ENCODE peak calls at places on chromosomes 2 and 18, in eight cellular contexts. One of them, this sample, is unnamed.

GRCh38 chr18:55452123-55452611 is 135.8 kb downstream of the TCF4 start:
- DNase-seq in fibroblast of mammary gland: peak
- DNase-seq in Caco-2: no peak
- DNase-seq in epithelial cell of esophagus: peak
- DNase-seq in endothelial cell: no peak
- DNase-seq in astrocyte: peak
- DNase-seq in mammary epithelial cell: peak
- DNase-seq in progenitor cell of endocrine pancreas: no peak
- DNase-seq in this sample: no peak

GRCh38 chr18:79912994-79913831 is 38.2 kb downstream of the SLC66A2 start:
- DNase-seq in fibroblast of mammary gland: no peak
- DNase-seq in Caco-2: no peak
- DNase-seq in epithelial cell of esophagus: no peak
- DNase-seq in endothelial cell: no peak
- DNase-seq in astrocyte: no peak
- DNase-seq in mammary epithelial cell: no peak
- DNase-seq in progenitor cell of endocrine pancreas: no peak
- DNase-seq in this sample: peak

GRCh38 chr2:242010567-242011513 is 141.3 kb downstream of the RTP5 start:
- DNase-seq in fibroblast of mammary gland: no peak
- DNase-seq in Caco-2: no peak
- DNase-seq in epithelial cell of esophagus: no peak
- DNase-seq in endothelial cell: no peak
- DNase-seq in astrocyte: no peak
- DNase-seq in mammary epithelial cell: no peak
- DNase-seq in progenitor cell of endocrine pancreas: no peak
- DNase-seq in this sample: no peak

GRCh38 chr2:200765139-200765951 is 46.4 kb upstream of the BZW1 start:
- DNase-seq in fibroblast of mammary gland: peak
- DNase-seq in Caco-2: no peak
- DNase-seq in epithelial cell of esophagus: peak
- DNase-seq in endothelial cell: no peak
- DNase-seq in astrocyte: peak
- DNase-seq in mammary epithelial cell: peak
- DNase-seq in progenitor cell of endocrine pancreas: no peak
- DNase-seq in this sample: no peak

GRCh38 chr2:182666674-182667320 is 49.3 kb upstream of the DNAJC10 start:
- DNase-seq in fibroblast of mammary gland: peak
- DNase-seq in Caco-2: peak
- DNase-seq in epithelial cell of esophagus: peak
- DNase-seq in endothelial cell: no peak
- DNase-seq in astrocyte: peak
- DNase-seq in mammary epithelial cell: peak
- DNase-seq in progenitor cell of endocrine pancreas: no peak
- DNase-seq in this sample: no peak

GRCh38 chr2:183532514-183532913 is 408.3 kb downstream of the NUP35 start:
- DNase-seq in fibroblast of mammary gland: peak
- DNase-seq in Caco-2: no peak
- DNase-seq in epithelial cell of esophagus: peak
- DNase-seq in endothelial cell: no peak
- DNase-seq in astrocyte: peak
- DNase-seq in mammary epithelial cell: peak
- DNase-seq in progenitor cell of endocrine pancreas: no peak
- DNase-seq in this sample: no peak

GRCh38 chr2:202542142-202542541 is 92.6 kb upstream of the FAM117B start:
- DNase-seq in fibroblast of mammary gland: no peak
- DNase-seq in Caco-2: no peak
- DNase-seq in epithelial cell of esophagus: no peak
- DNase-seq in endothelial cell: no peak
- DNase-seq in astrocyte: no peak
- DNase-seq in mammary epithelial cell: no peak
- DNase-seq in progenitor cell of endocrine pancreas: no peak
- DNase-seq in this sample: no peak

GRCh38 chr18:34159691-34160185 is 65.0 kb downstream of the NOL4 start:
- DNase-seq in fibroblast of mammary gland: no peak
- DNase-seq in Caco-2: no peak
- DNase-seq in epithelial cell of esophagus: no peak
- DNase-seq in endothelial cell: peak
- DNase-seq in astrocyte: no peak
- DNase-seq in mammary epithelial cell: no peak
- DNase-seq in progenitor cell of endocrine pancreas: no peak
- DNase-seq in this sample: no peak

GRCh38 chr18:45107425-45107824 is 426.7 kb downstream of the SETBP1 start:
- DNase-seq in fibroblast of mammary gland: peak
- DNase-seq in Caco-2: no peak
- DNase-seq in epithelial cell of esophagus: peak
- DNase-seq in endothelial cell: no peak
- DNase-seq in astrocyte: peak
- DNase-seq in mammary epithelial cell: peak
- DNase-seq in progenitor cell of endocrine pancreas: no peak
- DNase-seq in this sample: no peak

GRCh38 chr2:240957656-240958365 is 40.6 kb upstream of the SNED1 start:
- DNase-seq in fibroblast of mammary gland: no peak
- DNase-seq in Caco-2: no peak
- DNase-seq in epithelial cell of esophagus: no peak
- DNase-seq in endothelial cell: no peak
- DNase-seq in astrocyte: no peak
- DNase-seq in mammary epithelial cell: no peak
- DNase-seq in progenitor cell of endocrine pancreas: peak
- DNase-seq in this sample: peak

GRCh38 chr2:102239344-102239743 is 52.5 kb downstream of the IL1RL2 start:
- DNase-seq in fibroblast of mammary gland: no peak
- DNase-seq in Caco-2: no peak
- DNase-seq in epithelial cell of esophagus: no peak
- DNase-seq in endothelial cell: no peak
- DNase-seq in astrocyte: no peak
- DNase-seq in mammary epithelial cell: no peak
- DNase-seq in progenitor cell of endocrine pancreas: no peak
- DNase-seq in this sample: no peak

GRCh38 chr2:142687509-142687908 is 190.0 kb upstream of the KYNU start:
- DNase-seq in fibroblast of mammary gland: no peak
- DNase-seq in Caco-2: no peak
- DNase-seq in epithelial cell of esophagus: no peak
- DNase-seq in endothelial cell: no peak
- DNase-seq in astrocyte: no peak
- DNase-seq in mammary epithelial cell: no peak
- DNase-seq in progenitor cell of endocrine pancreas: no peak
- DNase-seq in this sample: no peak

GRCh38 chr2:30255026-30255425 is 23.7 kb downstream of the LBH start:
- DNase-seq in fibroblast of mammary gland: no peak
- DNase-seq in Caco-2: no peak
- DNase-seq in epithelial cell of esophagus: no peak
- DNase-seq in endothelial cell: no peak
- DNase-seq in astrocyte: no peak
- DNase-seq in mammary epithelial cell: no peak
- DNase-seq in progenitor cell of endocrine pancreas: no peak
- DNase-seq in this sample: no peak

GRCh38 chr2:172095905-172096660 is 6.6 kb downstream of the DLX2 start:
- DNase-seq in fibroblast of mammary gland: no peak
- DNase-seq in Caco-2: no peak
- DNase-seq in epithelial cell of esophagus: no peak
- DNase-seq in endothelial cell: no peak
- DNase-seq in astrocyte: no peak
- DNase-seq in mammary epithelial cell: no peak
- DNase-seq in progenitor cell of endocrine pancreas: no peak
- DNase-seq in this sample: no peak

DNA sequence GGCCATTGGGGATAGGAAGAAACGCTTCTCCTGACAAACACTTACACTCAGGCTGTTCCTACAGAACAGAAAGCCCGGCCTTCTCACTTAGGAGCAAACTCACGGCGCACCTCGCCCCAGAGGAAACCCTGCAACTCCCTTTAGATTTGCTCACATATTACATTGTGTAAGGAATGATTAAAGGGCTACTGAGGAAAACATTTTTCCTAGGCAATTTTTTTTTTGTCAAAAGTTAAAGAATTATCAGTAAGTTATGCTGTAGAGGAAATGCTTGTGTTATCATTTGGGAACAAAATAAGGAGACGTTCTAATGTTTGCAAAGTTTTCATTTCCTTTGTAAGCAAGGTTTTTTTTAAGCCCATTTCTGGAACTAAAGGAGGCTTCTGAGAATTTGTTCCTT is 264.1 kb downstream of the HDAC4 start:
- DNase-seq in fibroblast of mammary gland: no peak
- DNase-seq in Caco-2: no peak
- DNase-seq in epithelial cell of esophagus: no peak
- DNase-seq in endothelial cell: no peak
- DNase-seq in astrocyte: no peak
- DNase-seq in mammary epithelial cell: no peak
- DNase-seq in progenitor cell of endocrine pancreas: no peak
- DNase-seq in this sample: no peak
- TF ChIP-seq CTCF in fibroblast of mammary gland: no peak
- TF ChIP-seq CTCF in Caco-2: no peak
- TF ChIP-seq CTCF in epithelial cell of esophagus: no peak
- TF ChIP-seq CTCF in endothelial cell: no peak
- TF ChIP-seq CTCF in astrocyte: no peak
- TF ChIP-seq CTCF in mammary epithelial cell: no peak
- TF ChIP-seq CTCF in progenitor cell of endocrine pancreas: no peak
- TF ChIP-seq CTCF in this sample: no peak

GRCh38 chr2:160408575-160409291 is 84.9 kb downstream of the RBMS1 start:
- DNase-seq in fibroblast of mammary gland: no peak
- DNase-seq in Caco-2: peak
- DNase-seq in epithelial cell of esophagus: no peak
- DNase-seq in endothelial cell: peak
- DNase-seq in astrocyte: no peak
- DNase-seq in mammary epithelial cell: no peak
- DNase-seq in progenitor cell of endocrine pancreas: no peak
- DNase-seq in this sample: no peak

GRCh38 chr2:160409480-160409879 is 84.1 kb downstream of the RBMS1 start:
- DNase-seq in fibroblast of mammary gland: no peak
- DNase-seq in Caco-2: no peak
- DNase-seq in epithelial cell of esophagus: no peak
- DNase-seq in endothelial cell: no peak
- DNase-seq in astrocyte: peak
- DNase-seq in mammary epithelial cell: no peak
- DNase-seq in progenitor cell of endocrine pancreas: no peak
- DNase-seq in this sample: no peak

GRCh38 chr2:160406591-160407392 is 86.8 kb downstream of the RBMS1 start:
- DNase-seq in fibroblast of mammary gland: peak
- DNase-seq in Caco-2: peak
- DNase-seq in epithelial cell of esophagus: peak
- DNase-seq in endothelial cell: peak
- DNase-seq in astrocyte: peak
- DNase-seq in mammary epithelial cell: peak
- DNase-seq in progenitor cell of endocrine pancreas: no peak
- DNase-seq in this sample: no peak

GRCh38 chr2:160408205-160408561 is 85.4 kb downstream of the RBMS1 start:
- DNase-seq in fibroblast of mammary gland: no peak
- DNase-seq in Caco-2: no peak
- DNase-seq in epithelial cell of esophagus: no peak
- DNase-seq in endothelial cell: no peak
- DNase-seq in astrocyte: no peak
- DNase-seq in mammary epithelial cell: no peak
- DNase-seq in progenitor cell of endocrine pancreas: no peak
- DNase-seq in this sample: no peak

DNA sequence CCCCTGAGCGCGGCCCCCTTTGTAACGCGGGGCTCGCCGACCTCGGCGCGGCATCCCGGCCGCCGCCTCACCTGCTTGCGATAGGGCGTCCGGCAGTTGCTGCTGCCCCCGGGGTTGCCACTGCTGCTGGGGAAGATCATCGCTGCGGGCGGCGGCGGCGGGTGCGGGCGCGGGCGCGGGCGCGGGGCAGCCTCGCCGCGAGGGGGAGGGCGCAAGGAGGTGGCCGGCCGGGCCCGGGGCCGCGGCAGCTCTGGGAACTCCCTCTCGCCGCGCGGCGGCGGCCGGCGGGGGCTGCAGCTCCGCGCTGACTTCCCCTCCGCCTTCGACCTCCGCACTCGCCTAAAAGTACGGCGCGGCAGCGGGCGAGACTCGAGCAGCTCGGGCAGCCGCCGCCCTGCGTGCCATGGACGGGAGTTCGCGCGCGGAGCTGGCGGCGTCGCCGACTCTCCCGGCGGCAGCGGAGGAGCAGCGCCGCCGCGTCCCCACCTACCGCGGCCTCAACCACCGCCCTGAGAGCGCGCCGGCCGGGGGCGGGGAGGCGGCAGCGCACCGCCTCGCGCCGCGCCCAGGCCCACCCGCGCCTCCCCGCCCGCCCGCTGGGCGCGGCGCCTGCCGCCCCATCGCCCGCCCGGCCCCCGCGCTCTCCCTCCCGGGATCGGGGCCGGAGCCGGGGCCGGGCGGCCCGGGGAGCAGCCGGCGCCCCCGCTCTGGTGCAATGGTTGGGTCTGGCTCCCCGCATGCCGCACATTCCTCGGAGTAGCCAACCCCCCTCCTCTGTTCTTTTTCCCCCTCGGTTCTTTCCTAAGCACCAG is 86.0 kb downstream of the RBMS1 start:
- DNase-seq in fibroblast of mammary gland: no peak
- DNase-seq in Caco-2: peak
- DNase-seq in epithelial cell of esophagus: peak
- DNase-seq in endothelial cell: peak
- DNase-seq in astrocyte: peak
- DNase-seq in mammary epithelial cell: peak
- DNase-seq in progenitor cell of endocrine pancreas: peak
- DNase-seq in this sample: peak
- TF ChIP-seq CTCF in fibroblast of mammary gland: no peak
- TF ChIP-seq CTCF in Caco-2: no peak
- TF ChIP-seq CTCF in epithelial cell of esophagus: no peak
- TF ChIP-seq CTCF in endothelial cell: no peak
- TF ChIP-seq CTCF in astrocyte: no peak
- TF ChIP-seq CTCF in mammary epithelial cell: no peak
- TF ChIP-seq CTCF in progenitor cell of endocrine pancreas: no peak
- TF ChIP-seq CTCF in this sample: peak

DNA sequence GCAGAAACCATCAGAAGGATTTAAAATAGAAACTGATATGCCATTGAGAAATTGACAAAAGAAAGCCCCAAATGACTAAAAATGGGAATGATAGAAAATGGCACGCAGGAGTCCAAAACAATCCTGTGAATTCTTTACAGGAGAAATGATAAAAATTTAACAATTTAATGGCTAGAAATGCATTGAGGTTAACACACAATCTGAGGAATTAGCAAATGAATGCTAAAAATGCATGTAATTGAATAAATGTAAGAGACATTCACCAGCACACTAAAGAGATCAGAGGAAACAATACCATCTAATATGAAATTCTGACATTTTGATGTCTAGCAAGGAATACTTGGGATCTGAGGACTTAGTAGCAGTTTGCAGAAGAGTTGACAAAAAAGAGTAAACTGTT is 37.0 kb downstream of the MARCHF4 start:
- DNase-seq in fibroblast of mammary gland: no peak
- DNase-seq in Caco-2: no peak
- DNase-seq in epithelial cell of esophagus: no peak
- DNase-seq in endothelial cell: no peak
- DNase-seq in astrocyte: no peak
- DNase-seq in mammary epithelial cell: no peak
- DNase-seq in progenitor cell of endocrine pancreas: no peak
- DNase-seq in this sample: no peak
- TF ChIP-seq CTCF in fibroblast of mammary gland: no peak
- TF ChIP-seq CTCF in Caco-2: no peak
- TF ChIP-seq CTCF in epithelial cell of esophagus: no peak
- TF ChIP-seq CTCF in endothelial cell: no peak
- TF ChIP-seq CTCF in astrocyte: no peak
- TF ChIP-seq CTCF in mammary epithelial cell: no peak
- TF ChIP-seq CTCF in progenitor cell of endocrine pancreas: no peak
- TF ChIP-seq CTCF in this sample: no peak

DNA sequence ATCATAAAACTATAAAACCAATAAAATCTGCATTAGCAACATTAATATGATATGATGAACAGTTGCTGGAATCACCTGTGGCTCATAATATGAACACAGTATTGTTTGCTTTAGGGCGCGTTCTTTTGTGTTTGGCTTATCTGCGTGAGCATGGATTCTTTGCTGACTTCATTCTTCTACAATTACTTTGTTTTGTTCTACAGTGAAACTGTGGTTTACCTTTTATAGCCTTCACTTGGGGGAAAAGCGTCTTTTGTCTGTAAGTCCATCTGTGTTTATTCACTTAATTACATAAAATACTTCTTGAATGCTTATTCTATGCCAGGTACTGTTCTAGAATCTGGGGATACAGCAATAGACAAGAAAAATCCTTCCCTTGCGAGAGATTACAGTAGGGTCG is 74.0 kb upstream of the SEC11C start:
- DNase-seq in fibroblast of mammary gland: no peak
- DNase-seq in Caco-2: no peak
- DNase-seq in epithelial cell of esophagus: peak
- DNase-seq in endothelial cell: no peak
- DNase-seq in astrocyte: no peak
- DNase-seq in mammary epithelial cell: no peak
- DNase-seq in progenitor cell of endocrine pancreas: no peak
- DNase-seq in this sample: no peak
- TF ChIP-seq CTCF in fibroblast of mammary gland: no peak
- TF ChIP-seq CTCF in Caco-2: no peak
- TF ChIP-seq CTCF in epithelial cell of esophagus: no peak
- TF ChIP-seq CTCF in endothelial cell: no peak
- TF ChIP-seq CTCF in astrocyte: no peak
- TF ChIP-seq CTCF in mammary epithelial cell: no peak
- TF ChIP-seq CTCF in progenitor cell of endocrine pancreas: no peak
- TF ChIP-seq CTCF in this sample: no peak

This sample was measured in osteocyte.